ENCODE peak calls at places on chromosomes 4 and X, in six cellular contexts. W, Q, E, U, F and B are unnamed samples.

GRCh38 chr4:36439556-36439955 is 158.1 kb downstream of the DTHD1 start:
- DNase-seq in W (no peak), Q (no peak), E (no peak), U (no peak), F (no peak), B (no peak)

GRCh38 chr4:175927121-175927520 is 115.1 kb upstream of the GPM6A start:
- DNase-seq in W (no peak), Q (no peak), E (no peak), U (no peak), F (no peak), B (no peak)

GRCh38 chrX:71105638-71106037 is 902 bp downstream of the CXorf65 start:
- DNase-seq in W (no peak), Q (no peak), E (no peak), U (no peak), F (no peak), B (no peak)

GRCh38 chr4:8015512-8015911 is 75.9 kb upstream of the AFAP1 start:
- DNase-seq in W (no peak), Q (no peak), E (peak; percentile 19), U (no peak), F (peak; percentile 16), B (no peak)

GRCh38 chrX:130055103-130055502 is 55.2 kb downstream of the ELF4 start:
- DNase-seq in W (no peak), Q (no peak), E (no peak), U (no peak), F (no peak), B (no peak)

GRCh38 chr4:138658518-138658917 is 357.1 kb upstream of the NOCT start:
- DNase-seq in W (no peak), Q (no peak), E (no peak), U (no peak), F (no peak), B (no peak)

GRCh38 chr4:54879576-54879975 is 221.8 kb downstream of the KIT start:
- DNase-seq in W (no peak), Q (no peak), E (no peak), U (no peak), F (no peak), B (no peak)

GRCh38 chrX:22278375-22278774 is 5.7 kb downstream of the CBLL2 start:
- DNase-seq in W (no peak), Q (no peak), E (no peak), U (no peak), F (peak; percentile 11), B (no peak)

GRCh38 chr4:20078644-20079043 is 173.1 kb upstream of the SLIT2 start:
- DNase-seq in W (no peak), Q (no peak), E (no peak), U (no peak), F (no peak), B (no peak)

GRCh38 chr4:36235306-36235705 is 9.0 kb downstream of the ARAP2 start:
- DNase-seq in W (no peak), Q (no peak), E (no peak), U (no peak), F (peak; percentile 18), B (no peak)

GRCh38 chr4:38368612-38369011 is 295.4 kb upstream of the KLF3 start:
- DNase-seq in W (no peak), Q (no peak), E (no peak), U (no peak), F (no peak), B (no peak)

GRCh38 chr4:162265802-162266201 is 102.0 kb upstream of the FSTL5 start:
- DNase-seq in W (no peak), Q (no peak), E (no peak), U (no peak), F (no peak), B (no peak)

GRCh38 chr4:53654300-53654758 is 63.0 kb upstream of the LNX1 start:
- DNase-seq in W (no peak), Q (no peak), E (no peak), U (no peak), F (no peak), B (peak; percentile 54)

GRCh38 chr4:53658029-53658428 is 66.7 kb upstream of the LNX1 start:
- DNase-seq in W (no peak), Q (no peak), E (no peak), U (no peak), F (no peak), B (no peak)

GRCh38 chr4:53659112-53659511 is 67.8 kb upstream of the LNX1 start:
- DNase-seq in W (no peak), Q (no peak), E (no peak), U (no peak), F (no peak), B (no peak)

GRCh38 chr4:53653484-53654053 is 62.3 kb upstream of the LNX1 start:
- DNase-seq in W (no peak), Q (peak; percentile 50), E (peak; percentile 8), U (no peak), F (peak; percentile 5), B (peak; percentile 82)

GRCh38 chr4:53656421-53656981 is 65.2 kb upstream of the LNX1 start:
- DNase-seq in W (peak; percentile 75), Q (no peak), E (no peak), U (no peak), F (no peak), B (no peak)
- TF ChIP-seq POLR2A in W (no peak), Q (no peak), E (no peak), U (no peak), F (no peak), B (no peak)

GRCh38 chrX:19005909-19006308 is 22.0 kb upstream of the PHKA2 start:
- DNase-seq in W (no peak), Q (no peak), E (no peak), U (no peak), F (peak; percentile 33), B (no peak)
- H3K27ac ChIP-seq in W (no peak overlapping the region), Q (no peak overlapping the region), E (no peak overlapping the region), U (no peak overlapping the region), F (no peak overlapping the region), B (no peak overlapping the region)

DNA sequence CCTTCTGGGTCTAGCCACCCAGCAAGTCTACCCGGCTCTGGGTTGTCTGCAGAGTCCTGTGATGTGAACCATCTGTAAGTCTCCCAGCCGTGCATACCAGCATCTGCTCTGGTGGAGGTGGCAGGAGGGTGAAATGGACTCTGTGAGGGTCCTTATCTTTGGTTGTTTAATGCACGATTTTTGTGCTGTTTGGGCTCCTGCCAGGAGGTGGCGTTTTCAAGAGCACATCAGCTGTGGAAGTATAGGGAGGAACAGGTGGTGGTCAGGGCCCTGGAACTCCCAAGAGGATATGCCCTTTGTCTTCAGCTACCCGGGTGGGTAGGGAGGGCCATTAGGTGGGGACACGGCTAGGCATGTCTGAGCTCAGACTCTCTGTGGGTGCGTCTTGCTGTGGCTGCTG is 66.5 kb upstream of the ZFP42 start:
- DNase-seq in W (no peak), Q (no peak), E (no peak), U (no peak), F (peak; percentile 10), B (no peak)
- TF ChIP-seq POLR2A in W (no peak), Q (no peak), E (no peak), U (no peak), F (no peak), B (no peak)

GRCh38 chr4:173181769-173182374 is 13.3 kb downstream of the GALNT7 start:
- DNase-seq in W (no peak), Q (no peak), E (peak; percentile 88), U (no peak), F (peak; percentile 32), B (no peak)
- H3K27ac ChIP-seq in W (no peak overlapping the region), Q (no peak overlapping the region), E (peak overlapping the region; percentile 74), U (no peak overlapping the region), F (peak overlapping the region; percentile 23), B (no peak overlapping the region)